ENCODE peak calls at places on chromosomes 12 and 14, in eight cellular contexts. F is putamen; P is NCI-H2171; U is stimulated activated CD4-positive, alpha-beta T cell treated with anti-CD3 and anti-CD28 coated beads, Interleukin-2, amount 100 ng/mL, for 4 hours; S is left kidney; N is SK-N-MC; Y is HepG2; H is renal cortical epithelial cell. R is an unnamed sample.

GRCh38 chr12:67137256-67137655 is 131.9 kb upstream of the CAND1 start:
- DNase-seq in S (no peak), H (peak; percentile 79), Y (no peak), N (no peak), F (no peak), U (no peak), P (no peak), R (no peak)

GRCh38 chr12:51953011-51953568 is 1.6 kb downstream of the ACVR1B start:
- DNase-seq in P (no peak), H (no peak), Y (no peak), S (peak; percentile 55), U (no peak), F (no peak), N (no peak), R (no peak)

GRCh38 chr12:108691995-108692808 is 39.1 kb downstream of the CORO1C start:
- DNase-seq in Y (no peak), S (peak; percentile 20), P (no peak), U (no peak), N (no peak), F (peak; percentile 85), H (peak; percentile 59), R (no peak)

GRCh38 chr12:114311966-114312365 is 94.0 kb downstream of the TBX5 start:
- DNase-seq in U (no peak), P (no peak), Y (no peak), F (peak; percentile 6), H (no peak), N (no peak), S (no peak), R (no peak)

GRCh38 chr14:96055753-96056508 is 16.8 kb downstream of the C14orf132 start:
- DNase-seq in F (peak; percentile 63), S (no peak), Y (no peak), N (no peak), P (no peak), U (no peak), H (no peak), R (no peak)

GRCh38 chr12:121766290-121767039 is 27.0 kb downstream of the RHOF start:
- DNase-seq in H (no peak), Y (no peak), F (no peak), N (no peak), U (no peak), S (no peak), P (no peak), R (peak; percentile 54)

GRCh38 chr12:95790025-95790911 is at the start of gene NTN4:
- DNase-seq in N (no peak), H (no peak), S (peak; percentile 74), U (no peak), P (peak; percentile 20), Y (no peak), F (no peak), R (no peak)

GRCh38 chr12:50110762-50111416 is 1.1 kb upstream of the COX14 start:
- DNase-seq in P (peak; percentile 41), Y (peak; percentile 77), N (no peak), H (peak; percentile 90), F (no peak), S (peak; percentile 96), U (no peak), R (no peak)

GRCh38 chr14:26414933-26415332 is 182.9 kb downstream of the NOVA1 start:
- DNase-seq in H (peak; percentile 67), Y (no peak), U (no peak), S (no peak), N (no peak), P (no peak), F (no peak), R (no peak)

GRCh38 chr14:96206461-96206860 is 1.8 kb downstream of the BDKRB2 start:
- DNase-seq in N (no peak), S (no peak), Y (no peak), F (no peak), P (no peak), U (no peak), H (no peak), R (no peak)

GRCh38 chr14:94110552-94111181 is at the start of gene IFI27:
- DNase-seq in F (peak; percentile 15), S (peak; percentile 12), P (no peak), N (no peak), U (no peak), H (no peak), Y (no peak), R (no peak)

GRCh38 chr12:32217354-32218310 is 111.0 kb downstream of the BICD1 start:
- DNase-seq in P (peak; percentile 39), U (no peak), N (no peak), H (peak; percentile 98), S (peak; percentile 79), Y (no peak), F (no peak), R (no peak)

GRCh38 chr14:101113108-101113612 is 209.6 kb upstream of the RTL1 start:
- DNase-seq in H (no peak), N (no peak), Y (no peak), U (no peak), P (no peak), S (no peak), F (no peak), R (no peak)

GRCh38 chr12:53313996-53314395 is 7.4 kb downstream of the AAAS start:
- DNase-seq in Y (no peak), P (no peak), H (no peak), U (no peak), N (no peak), S (no peak), F (no peak), R (no peak)

GRCh38 chr12:108861878-108862587 is 4.7 kb upstream of the SSH1 start:
- DNase-seq in S (no peak), U (no peak), Y (no peak), F (no peak), N (no peak), P (no peak), H (no peak), R (no peak)

GRCh38 chr12:4899361-4899760 is 10.3 kb upstream of the KCNA1 start:
- DNase-seq in H (no peak), N (no peak), S (no peak), F (no peak), Y (no peak), P (no peak), U (no peak), R (no peak)

GRCh38 chr12:69828897-69829296 is 3.9 kb downstream of the MYRFL start:
- DNase-seq in P (no peak), F (no peak), U (no peak), S (no peak), Y (no peak), N (no peak), H (no peak), R (no peak)

GRCh38 chr12:69906411-69907216 is 81.6 kb downstream of the MYRFL start:
- DNase-seq in N (no peak), F (no peak), H (no peak), P (no peak), U (no peak), Y (no peak), S (no peak), R (no peak)

GRCh38 chr14:22534547-22534946 is 54.5 kb downstream of the DAD1 start:
- DNase-seq in F (no peak), Y (no peak), P (no peak), H (no peak), U (no peak), S (no peak), N (no peak), R (no peak)

GRCh38 chr12:76026643-76027063 is 4.9 kb downstream of the PHLDA1 start:
- DNase-seq in Y (peak; percentile 61), U (no peak), N (no peak), S (no peak), H (peak; percentile 52), P (no peak), F (no peak), R (no peak)

GRCh38 chr12:99505805-99506204 is 141.7 kb upstream of the GARIN6 start:
- DNase-seq in U (no peak), H (peak; percentile 40), F (no peak), S (no peak), N (no peak), P (no peak), Y (no peak), R (no peak)

GRCh38 chr12:130846386-130846785 is 7.3 kb upstream of the STX2 start:
- DNase-seq in P (no peak), F (no peak), U (no peak), N (peak; percentile 45), S (no peak), H (no peak), Y (no peak), R (no peak)

GRCh38 chr12:15608406-15608805 is 180.8 kb downstream of the EPS8 start:
- DNase-seq in P (no peak), U (no peak), N (no peak), F (no peak), Y (no peak), H (no peak), S (no peak), R (no peak)

GRCh38 chr12:40615590-40615989 is 76.6 kb upstream of the CNTN1 start:
- DNase-seq in H (no peak), F (no peak), U (no peak), Y (no peak), N (no peak), P (no peak), S (no peak), R (no peak)

GRCh38 chr12:119804011-119804641 is 73.0 kb downstream of the CIT start:
- DNase-seq in S (peak; percentile 93), F (peak; percentile 78), U (no peak), P (peak; percentile 27), N (no peak), Y (peak; percentile 54), H (peak; percentile 71), R (no peak)

GRCh38 chr14:37413050-37413449 is 182.0 kb downstream of the FOXA1 start:
- DNase-seq in F (no peak), U (no peak), Y (no peak), H (no peak), N (no peak), P (no peak), S (no peak), R (no peak)

GRCh38 chr14:60722163-60722835 is 1.9 kb downstream of the SIX4 start:
- DNase-seq in Y (peak; percentile 89), H (peak; percentile 43), N (no peak), S (peak; percentile 96), U (no peak), P (peak; percentile 81), F (no peak), R (peak; percentile 27)

GRCh38 chr12:27787559-27787958 is 7.5 kb upstream of the MANSC4 start:
- DNase-seq in Y (no peak), N (no peak), U (no peak), F (no peak), S (no peak), H (no peak), P (no peak), R (no peak)

GRCh38 chr14:67573268-67574010 is 26.6 kb downstream of the PIGH start:
- DNase-seq in F (no peak), Y (no peak), H (no peak), U (no peak), N (no peak), P (no peak), S (no peak), R (no peak)

GRCh38 chr14:91649930-91650329 is 82.0 kb downstream of the CATSPERB start:
- DNase-seq in U (no peak), P (no peak), H (peak; percentile 55), F (peak; percentile 12), Y (peak; percentile 13), S (peak; percentile 20), N (peak; percentile 3), R (no peak)

GRCh38 chr12:30725739-30726138 is 29.0 kb downstream of the CAPRIN2 start:
- DNase-seq in P (no peak), F (peak; percentile 52), U (no peak), Y (no peak), H (peak; percentile 83), S (no peak), N (peak; percentile 32), R (no peak)

R was measured in DMS 273 treated with DMSO at 0.1 percent for 48 hours.